ENCODE peak calls at places on chromosomes 2 and 18, in nine cellular contexts. P is prostate gland, H is upper lobe of left lung, I is GM06990, W is foreskin keratinocyte, M is AG04450, Y is transverse colon, E is right atrium auricular region, N is ovary. C is an unnamed sample.

GRCh38 chr2:151560289-151560688 is 150.6 kb downstream of the RIF1 start:
- DNase-seq in P (no peak), H (no peak), I (no peak), W (peak; percentile 68), M (no peak), Y (no peak), E (peak; percentile 58), N (no peak), C (no peak)

GRCh38 chr2:227335713-227336112 is 10.7 kb downstream of the MFF start:
- DNase-seq in P (no peak), H (no peak), I (no peak), W (no peak), M (no peak), Y (no peak), E (no peak), N (no peak), C (no peak)

GRCh38 chr2:222049946-222050345 is 248.9 kb downstream of the PAX3 start:
- DNase-seq in P (no peak), H (no peak), I (no peak), W (peak; percentile 5), M (no peak), Y (no peak), E (no peak), N (no peak), C (no peak)

GRCh38 chr2:33497177-33497787 is 20.8 kb downstream of the RASGRP3 start:
- DNase-seq in P (no peak), H (no peak), I (peak; percentile 78), W (no peak), M (no peak), Y (no peak), E (no peak), N (no peak), C (no peak)

GRCh38 chr2:200869014-200869413 is 4.6 kb upstream of the CLK1 start:
- DNase-seq in P (no peak), H (no peak), I (no peak), W (no peak), M (no peak), Y (no peak), E (no peak), N (no peak), C (no peak)

GRCh38 chr2:6814869-6815268 is 50.8 kb downstream of the CMPK2 start:
- DNase-seq in P (no peak), H (no peak), I (no peak), W (no peak), M (no peak), Y (no peak), E (no peak), N (no peak), C (no peak)

GRCh38 chr2:98911376-98912154 is 24.5 kb downstream of the CRACDL start:
- DNase-seq in P (no peak), H (peak; percentile 46), I (no peak), W (peak; percentile 40), M (no peak), Y (no peak), E (peak; percentile 43), N (no peak), C (peak; percentile 64)

GRCh38 chr2:44542520-44542919 is 180.8 kb downstream of the CAMKMT start:
- DNase-seq in P (no peak), H (no peak), I (no peak), W (no peak), M (no peak), Y (no peak), E (no peak), N (no peak), C (no peak)

GRCh38 chr2:236833501-236834186 is 252.0 kb upstream of the COPS8 start:
- DNase-seq in P (no peak), H (no peak), I (no peak), W (peak; percentile 87), M (no peak), Y (no peak), E (no peak), N (no peak), C (no peak)

DNA sequence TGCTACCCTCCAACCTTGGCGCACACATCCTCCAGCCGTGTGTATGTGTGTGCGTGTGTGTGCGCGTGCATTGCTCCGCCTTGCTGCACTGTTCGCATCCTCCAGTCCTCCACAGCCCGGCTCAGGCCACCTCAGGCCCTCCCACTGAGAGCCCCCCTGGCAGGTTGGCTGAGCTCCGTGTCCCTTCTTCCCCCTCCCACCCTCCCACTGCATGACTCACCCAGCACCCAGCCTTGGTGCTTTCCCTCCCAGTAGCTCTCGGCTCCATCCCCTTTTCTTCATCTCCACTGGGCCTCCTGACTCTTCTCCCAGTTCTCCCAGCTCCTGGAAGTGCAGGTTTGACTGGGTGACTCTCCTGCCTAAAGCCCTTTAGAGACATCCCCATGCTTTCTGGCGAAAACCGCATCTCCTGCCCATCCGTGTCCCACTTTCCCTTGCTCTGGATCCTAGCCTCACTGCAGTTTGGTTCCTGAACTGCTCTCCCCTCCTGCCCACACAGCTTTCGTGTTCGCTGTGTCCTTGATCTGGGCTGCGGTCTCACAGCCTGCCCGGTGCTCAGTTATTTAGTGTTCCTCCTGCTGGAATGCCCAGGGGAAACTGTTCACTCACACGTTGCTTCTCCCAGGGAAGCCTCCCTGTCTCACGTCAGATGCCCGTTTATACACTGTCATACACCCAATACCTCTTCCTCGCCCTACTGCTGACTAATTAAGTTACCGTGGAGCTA is 4.9 kb downstream of the TMEM177 start:
- DNase-seq in P (no peak), H (no peak), I (no peak), W (no peak), M (no peak), Y (no peak), E (no peak), N (peak; percentile 72), C (no peak)
- TF ChIP-seq CTCF in P (no peak), H (no peak), I (no peak), W (no peak), M (no peak), Y (no peak), E (no peak), N (no peak), C (no peak)

GRCh38 chr2:167454036-167454435 is 565.8 kb downstream of the XIRP2 start:
- DNase-seq in P (no peak), H (no peak), I (no peak), W (no peak), M (no peak), Y (no peak), E (no peak), N (no peak), C (no peak)

GRCh38 chr2:167450364-167450763 is 562.1 kb downstream of the XIRP2 start:
- DNase-seq in P (no peak), H (no peak), I (no peak), W (no peak), M (no peak), Y (no peak), E (no peak), N (no peak), C (no peak)

GRCh38 chr2:167451496-167452289 is 563.4 kb downstream of the XIRP2 start:
- DNase-seq in P (no peak), H (no peak), I (no peak), W (no peak), M (no peak), Y (no peak), E (no peak), N (no peak), C (no peak)
- TF ChIP-seq CTCF in P (no peak), H (no peak), I (no peak), W (no peak), M (no peak), Y (no peak), E (no peak), N (no peak), C (no peak)

DNA sequence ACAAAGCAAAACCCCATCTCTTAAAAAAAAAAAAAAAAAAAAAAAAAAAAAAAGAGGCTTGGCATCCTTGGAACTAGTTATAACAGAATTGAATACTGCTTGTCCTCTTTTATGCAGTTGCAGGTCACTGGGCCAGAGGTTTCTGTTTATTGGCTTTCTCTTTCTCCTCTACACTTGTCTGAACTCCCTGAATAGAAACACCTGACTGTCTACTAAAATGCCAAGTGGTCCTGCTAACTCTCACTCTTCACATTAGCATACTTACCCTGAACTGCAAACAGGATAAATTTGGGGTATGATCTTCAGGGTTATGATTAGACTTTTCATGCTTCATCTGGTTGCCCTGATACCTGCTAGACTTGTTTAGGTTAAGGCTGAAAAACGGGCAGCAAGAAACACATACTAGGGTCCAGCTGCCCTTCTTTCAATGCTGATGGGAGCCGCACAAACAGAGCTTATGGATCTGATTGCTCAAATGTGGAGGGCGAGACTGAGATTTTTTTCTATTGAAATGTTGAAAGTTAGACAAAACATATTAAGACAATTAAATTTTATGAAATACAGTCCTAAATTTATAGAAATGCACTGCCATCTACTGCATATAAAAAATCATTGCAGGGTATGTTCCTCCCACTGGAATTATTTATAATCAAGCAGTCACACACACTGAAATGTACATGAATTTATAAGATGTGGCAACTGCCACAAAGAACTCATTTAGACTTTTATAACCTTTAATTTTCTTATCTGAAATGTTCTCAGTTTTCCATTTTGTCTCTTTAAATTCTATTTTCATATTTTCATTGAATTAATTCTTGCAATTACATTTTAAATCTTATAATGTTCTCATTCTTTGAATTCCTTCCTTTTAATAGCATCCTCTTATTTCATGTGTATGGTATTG is 40.8 kb downstream of the GTF3C3 start:
- DNase-seq in P (no peak), H (no peak), I (no peak), W (no peak), M (no peak), Y (no peak), E (no peak), N (no peak), C (no peak)
- TF ChIP-seq CTCF in P (no peak), H (no peak), I (no peak), W (peak; percentile 60), M (peak; percentile 43), Y (no peak), E (peak; percentile 62), N (no peak), C (peak; percentile 38)

DNA sequence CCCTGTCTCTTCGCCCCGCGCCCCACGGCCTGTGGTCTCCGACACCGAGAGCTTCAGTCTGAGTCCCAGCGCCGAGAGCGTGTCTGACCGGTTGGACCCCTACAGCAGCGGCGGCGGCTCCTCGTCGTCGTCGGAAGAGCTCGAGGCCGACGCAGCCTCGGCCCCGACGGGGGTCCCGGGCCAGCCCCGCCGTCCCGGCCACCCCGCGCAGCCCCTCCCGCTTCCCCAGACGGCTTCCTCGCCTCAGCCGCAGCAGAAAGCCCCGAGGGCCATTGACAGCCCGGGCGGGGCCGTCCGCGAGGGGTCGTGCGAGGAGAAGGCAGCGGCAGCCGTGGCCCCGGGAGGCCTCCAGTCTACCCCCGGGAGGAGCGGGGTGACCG is 1.3 kb downstream of the PHLPP1 start:
- DNase-seq in P (peak; percentile 43), H (peak; percentile 53), I (no peak), W (no peak), M (no peak), Y (peak; percentile 63), E (no peak), N (peak; percentile 38), C (peak; percentile 59)
- TF ChIP-seq CTCF in P (peak; percentile 28), H (no peak), I (peak; percentile 10), W (peak; percentile 38), M (no peak), Y (no peak), E (peak; percentile 60), N (no peak), C (no peak)

GRCh38 chr2:112724611-112725525 is 4.0 kb downstream of the NT5DC4 start:
- DNase-seq in P (no peak), H (no peak), I (peak; percentile 53), W (no peak), M (no peak), Y (no peak), E (no peak), N (no peak), C (peak; percentile 26)
- TF ChIP-seq CTCF in P (no peak), H (no peak), I (peak; percentile 45), W (peak; percentile 58), M (peak; percentile 23), Y (no peak), E (no peak), N (no peak), C (no peak)

C was measured in activated CD8-positive, alpha-beta T cell treated with anti-CD3 and anti-CD28 coated beads for 36 hours.